ENCODE peak calls at places on chromosomes 4 and X, in six cellular contexts. One of them, this sample, is unnamed.

GRCh38 chr4:169137555-169137920 is 127.5 kb upstream of the CBR4 start:
- DNase-seq in EH: no peak
- DNase-seq in AG09309: no peak
- DNase-seq in ureter: no peak
- DNase-seq in amygdala: no peak
- DNase-seq in amniotic stem cell: no peak
- DNase-seq in this sample: no peak

GRCh38 chr4:146061610-146062324 is 113.8 kb upstream of the LSM6 start:
- DNase-seq in AG09309: no peak
- DNase-seq in amniotic stem cell: no peak
- DNase-seq in EH: no peak
- DNase-seq in amygdala: no peak
- DNase-seq in ureter: no peak
- DNase-seq in this sample: no peak

GRCh38 chr4:70927502-70928139 is 25.5 kb downstream of the MOB1B start:
- DNase-seq in amygdala: no peak
- DNase-seq in EH: no peak
- DNase-seq in amniotic stem cell: no peak
- DNase-seq in AG09309: no peak
- DNase-seq in ureter: no peak
- DNase-seq in this sample: no peak

GRCh38 chr4:55169352-55169959 is 44.1 kb upstream of the KDR start:
- DNase-seq in amniotic stem cell: no peak
- DNase-seq in EH: peak
- DNase-seq in ureter: no peak
- DNase-seq in amygdala: no peak
- DNase-seq in AG09309: no peak
- DNase-seq in this sample: no peak

GRCh38 chr4:95850161-95850560 is 10.3 kb downstream of the PDHA2 start:
- DNase-seq in amygdala: no peak
- DNase-seq in EH: no peak
- DNase-seq in ureter: no peak
- DNase-seq in AG09309: no peak
- DNase-seq in amniotic stem cell: no peak
- DNase-seq in this sample: no peak

GRCh38 chr4:118736867-118737266 is 51.7 kb downstream of the METTL14 start:
- DNase-seq in EH: no peak
- DNase-seq in AG09309: no peak
- DNase-seq in ureter: no peak
- DNase-seq in amygdala: no peak
- DNase-seq in amniotic stem cell: no peak
- DNase-seq in this sample: no peak

GRCh38 chr4:112145326-112145819 is at the start of gene FAM241A:
- DNase-seq in AG09309: peak
- DNase-seq in amniotic stem cell: peak
- DNase-seq in EH: peak
- DNase-seq in ureter: peak
- DNase-seq in amygdala: peak
- DNase-seq in this sample: peak

GRCh38 chr4:36426741-36427140 is 145.3 kb downstream of the DTHD1 start:
- DNase-seq in amniotic stem cell: no peak
- DNase-seq in ureter: no peak
- DNase-seq in EH: no peak
- DNase-seq in amygdala: no peak
- DNase-seq in AG09309: no peak
- DNase-seq in this sample: no peak

GRCh38 chrX:31487946-31488345 is 416.1 kb upstream of the FTHL17 start:
- DNase-seq in ureter: no peak
- DNase-seq in AG09309: no peak
- DNase-seq in amniotic stem cell: no peak
- DNase-seq in amygdala: no peak
- DNase-seq in EH: no peak
- DNase-seq in this sample: no peak

GRCh38 chr4:149975172-149975571 is 103.1 kb upstream of the DCLK2 start:
- DNase-seq in EH: no peak
- DNase-seq in AG09309: no peak
- DNase-seq in amniotic stem cell: no peak
- DNase-seq in ureter: no peak
- DNase-seq in amygdala: no peak
- DNase-seq in this sample: no peak

This sample was measured in type B pancreatic cell.